ENCODE peak calls at places on chromosomes 1 and 21, in five cellular contexts. U is effector memory CD8-positive, alpha-beta T cell; D is mammary epithelial cell; G is neuronal stem cell; L is AG09319. X is an unnamed sample.

GRCh38 chr1:183993132-183993531 is 44.4 kb downstream of the COLGALT2 start:
- DNase-seq in D (no peak), L (no peak), G (no peak), U (no peak), X (no peak)

GRCh38 chr1:106975944-106976343 is 80.5 kb upstream of the PRMT6 start:
- DNase-seq in L (no peak), G (no peak), D (no peak), U (no peak), X (no peak)

GRCh38 chr1:208988811-208989222 is 594.7 kb upstream of the CAMK1G start:
- DNase-seq in U (peak), D (peak), G (no peak), L (no peak), X (no peak)

GRCh38 chr1:66676616-66677298 is 75.5 kb upstream of the DYNLT5 start:
- DNase-seq in L (peak), U (no peak), D (peak), G (no peak), X (no peak)

GRCh38 chr1:184802739-184803492 is 48.3 kb upstream of the EDEM3 start:
- DNase-seq in D (peak), U (no peak), L (peak), G (no peak), X (peak)

GRCh38 chr1:178609015-178609414 is 96.1 kb downstream of the TEX35 start:
- DNase-seq in G (no peak), L (peak), U (no peak), D (peak), X (peak)

GRCh38 chr1:62784509-62785365 is 805 bp downstream of the ATG4C start:
- DNase-seq in L (no peak), U (no peak), D (peak), G (no peak), X (no peak)

GRCh38 chr1:182955596-182956588 is 2.9 kb upstream of the SHCBP1L start:
- DNase-seq in D (peak), G (no peak), L (peak), U (no peak), X (peak)

GRCh38 chr1:95778217-95778616 is 544.2 kb downstream of the RWDD3 start:
- DNase-seq in D (no peak), G (no peak), L (no peak), U (no peak), X (no peak)

GRCh38 chr1:172826096-172826741 is 167.3 kb downstream of the FASLG start:
- DNase-seq in G (no peak), L (peak), D (peak), U (no peak), X (peak)

GRCh38 chr1:205493241-205494085 is 11.0 kb upstream of the CDK18 start:
- DNase-seq in D (peak), L (peak), U (no peak), G (no peak), X (no peak)

GRCh38 chr1:173202430-173203145 is 4.5 kb downstream of the TNFSF4 start:
- DNase-seq in G (peak), D (peak), U (no peak), L (peak), X (peak)

GRCh38 chr21:37762606-37763005 is 153.7 kb downstream of the KCNJ6 start:
- DNase-seq in L (no peak), G (no peak), U (no peak), D (no peak), X (no peak)

GRCh38 chr1:42966688-42967609 is 8.3 kb upstream of the SLC2A1 start:
- DNase-seq in G (no peak), L (peak), D (peak), U (no peak), X (peak)

GRCh38 chr1:116330342-116330652 is 42.7 kb upstream of the ATP1A1 start:
- DNase-seq in D (no peak), G (no peak), L (no peak), U (no peak), X (no peak)

GRCh38 chr1:2519029-2519685 is 7.2 kb downstream of the PANK4 start:
- DNase-seq in D (no peak), G (no peak), U (no peak), L (no peak), X (no peak)

GRCh38 chr21:15058718-15059316 is 6.0 kb downstream of the NRIP1 start:
- DNase-seq in U (no peak), D (peak), G (no peak), L (no peak), X (no peak)

GRCh38 chr1:12595839-12596821 is 21.9 kb downstream of the DHRS3 start:
- DNase-seq in L (peak), D (peak), G (no peak), U (no peak), X (peak)

GRCh38 chr1:85277802-85278201 is 1.4 kb upstream of the BCL10 start:
- DNase-seq in G (no peak), D (no peak), U (no peak), L (no peak), X (no peak)

GRCh38 chr1:83692524-83693336 is 306.2 kb downstream of the TTLL7 start:
- DNase-seq in U (no peak), D (no peak), G (peak), L (no peak), X (no peak)

GRCh38 chr1:170836146-170836545 is 99.2 kb upstream of the MROH9 start:
- DNase-seq in G (no peak), L (no peak), D (no peak), U (no peak), X (no peak)

GRCh38 chr1:24652382-24652781 is 9.3 kb downstream of the SRRM1 start:
- DNase-seq in U (no peak), D (no peak), L (no peak), G (no peak), X (no peak)

GRCh38 chr1:221884821-221885220 is 142.9 kb upstream of the DUSP10 start:
- DNase-seq in U (no peak), D (no peak), L (peak), G (no peak), X (no peak)

GRCh38 chr1:15212216-15212988 is 34.6 kb upstream of the FHAD1 start:
- DNase-seq in L (no peak), U (no peak), G (no peak), D (no peak), X (no peak)

GRCh38 chr1:215479567-215479966 is 87.5 kb upstream of the KCTD3 start:
- DNase-seq in L (no peak), D (no peak), U (no peak), G (no peak), X (no peak)

GRCh38 chr1:214146523-214146922 is 134.4 kb upstream of the SMYD2 start:
- DNase-seq in G (no peak), L (no peak), U (no peak), D (peak), X (no peak)

GRCh38 chr1:175185918-175186317 is 6.7 kb downstream of the KIAA0040 start:
- DNase-seq in D (no peak), G (no peak), U (no peak), L (no peak), X (no peak)

GRCh38 chr1:206551985-206552325 is 44.6 kb downstream of the RASSF5 start:
- DNase-seq in D (no peak), L (no peak), U (peak), G (no peak), X (no peak)

GRCh38 chr1:201154389-201155165 is at the start of gene TMEM9:
- DNase-seq in D (peak), L (peak), G (peak), U (peak), X (peak)

GRCh38 chr21:46153259-46154154 is 1.9 kb downstream of the FTCD start:
- DNase-seq in L (no peak), U (no peak), G (peak), D (no peak), X (no peak)

GRCh38 chr21:31299291-31300147 is 44.5 kb downstream of the TIAM1 start:
- DNase-seq in U (no peak), L (no peak), G (no peak), D (no peak), X (no peak)

GRCh38 chr1:201269241-201269640 is 14.1 kb upstream of the PKP1 start:
- DNase-seq in L (no peak), D (peak), G (no peak), U (no peak), X (no peak)

GRCh38 chr1:219897914-219898313 is 30.4 kb downstream of the SLC30A10 start:
- DNase-seq in D (no peak), L (no peak), G (no peak), U (no peak), X (no peak)

GRCh38 chr1:112387807-112388206 is 8.2 kb upstream of the CTTNBP2NL start:
- DNase-seq in D (no peak), U (no peak), G (no peak), L (no peak), X (no peak)

GRCh38 chr1:40017951-40018575 is 22.5 kb upstream of the CAP1 start:
- DNase-seq in G (no peak), D (no peak), U (no peak), L (no peak), X (no peak)